ENCODE peak calls at places on chromosomes 7 and 10, in six cellular contexts. One of them, this sample, is unnamed. For H3K4me1 and H3K36me3, the result is how much of the 10 kb centered on the place peaks cover.

GRCh38 chr10:132193907-132194552 is 7.3 kb downstream of the DPYSL4 start:
- DNase-seq in stomach: no peak
- DNase-seq in uterus: no peak
- DNase-seq in IMR-90: no peak
- DNase-seq in cardiac muscle cell: peak
- DNase-seq in fibroblast of lung: no peak
- DNase-seq in this sample: no peak

GRCh38 chr10:98420786-98421185 is 5.8 kb upstream of the PYROXD2 start:
- DNase-seq in IMR-90: no peak
- DNase-seq in fibroblast of lung: no peak
- DNase-seq in stomach: no peak
- DNase-seq in uterus: no peak
- DNase-seq in cardiac muscle cell: no peak
- DNase-seq in this sample: no peak

GRCh38 chr10:24898501-24898900 is 53.9 kb downstream of the PRTFDC1 start:
- DNase-seq in uterus: no peak
- DNase-seq in IMR-90: no peak
- DNase-seq in stomach: no peak
- DNase-seq in fibroblast of lung: no peak
- DNase-seq in cardiac muscle cell: no peak
- DNase-seq in this sample: no peak

GRCh38 chr10:58438340-58438739 is 53.1 kb downstream of the TFAM start:
- DNase-seq in uterus: no peak
- DNase-seq in stomach: no peak
- DNase-seq in cardiac muscle cell: no peak
- DNase-seq in IMR-90: peak
- DNase-seq in fibroblast of lung: peak
- DNase-seq in this sample: no peak

GRCh38 chr7:31890198-31890597 is 180.0 kb downstream of the PDE1C start:
- DNase-seq in cardiac muscle cell: no peak
- DNase-seq in IMR-90: peak
- DNase-seq in fibroblast of lung: peak
- DNase-seq in stomach: no peak
- DNase-seq in uterus: no peak
- DNase-seq in this sample: no peak

GRCh38 chr10:71565284-71566000 is 154.1 kb downstream of the C10orf105 start:
- DNase-seq in stomach: no peak
- DNase-seq in fibroblast of lung: no peak
- DNase-seq in cardiac muscle cell: no peak
- DNase-seq in uterus: no peak
- DNase-seq in IMR-90: no peak
- DNase-seq in this sample: no peak

GRCh38 chr7:47581821-47582747 is at the start of gene TNS3:
- DNase-seq in fibroblast of lung: peak
- DNase-seq in IMR-90: peak
- DNase-seq in uterus: no peak
- DNase-seq in cardiac muscle cell: peak
- DNase-seq in stomach: peak
- DNase-seq in this sample: peak

GRCh38 chr7:157271315-157271990 is 65.4 kb upstream of the DNAJB6 start:
- DNase-seq in fibroblast of lung: peak
- DNase-seq in uterus: no peak
- DNase-seq in stomach: no peak
- DNase-seq in IMR-90: peak
- DNase-seq in cardiac muscle cell: no peak
- DNase-seq in this sample: no peak

GRCh38 chr10:58511765-58512469 is 755 bp upstream of the BICC1 start:
- DNase-seq in fibroblast of lung: no peak
- DNase-seq in uterus: peak
- DNase-seq in cardiac muscle cell: peak
- DNase-seq in IMR-90: peak
- DNase-seq in stomach: no peak
- DNase-seq in this sample: peak

GRCh38 chr10:7969623-7970022 is 84.9 kb upstream of the GATA3 start:
- DNase-seq in IMR-90: no peak
- DNase-seq in cardiac muscle cell: no peak
- DNase-seq in fibroblast of lung: no peak
- DNase-seq in stomach: no peak
- DNase-seq in uterus: no peak
- DNase-seq in this sample: no peak

GRCh38 chr10:50855015-50855414 is 30.4 kb downstream of the A1CF start:
- DNase-seq in stomach: no peak
- DNase-seq in IMR-90: no peak
- DNase-seq in fibroblast of lung: no peak
- DNase-seq in uterus: no peak
- DNase-seq in cardiac muscle cell: no peak
- DNase-seq in this sample: no peak
- TF ChIP-seq CTCF in stomach: no peak
- TF ChIP-seq CTCF in IMR-90: no peak
- TF ChIP-seq CTCF in fibroblast of lung: no peak
- TF ChIP-seq CTCF in uterus: no peak
- TF ChIP-seq CTCF in cardiac muscle cell: no peak
- TF ChIP-seq CTCF in this sample: no peak

GRCh38 chr7:105206985-105207384 is 181.7 kb downstream of the SRPK2 start:
- DNase-seq in stomach: no peak
- DNase-seq in fibroblast of lung: no peak
- DNase-seq in IMR-90: no peak
- DNase-seq in uterus: no peak
- DNase-seq in cardiac muscle cell: no peak
- DNase-seq in this sample: no peak

GRCh38 chr7:105212236-105212635 is 176.5 kb downstream of the SRPK2 start:
- DNase-seq in stomach: no peak
- DNase-seq in fibroblast of lung: no peak
- DNase-seq in cardiac muscle cell: no peak
- DNase-seq in IMR-90: no peak
- DNase-seq in uterus: no peak
- DNase-seq in this sample: no peak

GRCh38 chr7:105210721-105211205 is 178.0 kb downstream of the SRPK2 start:
- DNase-seq in uterus: no peak
- DNase-seq in IMR-90: no peak
- DNase-seq in fibroblast of lung: no peak
- DNase-seq in stomach: peak
- DNase-seq in cardiac muscle cell: peak
- DNase-seq in this sample: no peak

GRCh38 chr7:105209433-105209832 is 179.3 kb downstream of the SRPK2 start:
- DNase-seq in uterus: no peak
- DNase-seq in fibroblast of lung: no peak
- DNase-seq in IMR-90: no peak
- DNase-seq in stomach: no peak
- DNase-seq in cardiac muscle cell: no peak
- DNase-seq in this sample: no peak

GRCh38 chr7:105209870-105210269 is 178.9 kb downstream of the SRPK2 start:
- DNase-seq in uterus: no peak
- DNase-seq in IMR-90: peak
- DNase-seq in fibroblast of lung: peak
- DNase-seq in stomach: no peak
- DNase-seq in cardiac muscle cell: no peak
- DNase-seq in this sample: no peak
- H3K4me1 ChIP-seq in uterus: under half
- H3K4me1 ChIP-seq in IMR-90: under half
- H3K4me1 ChIP-seq in fibroblast of lung: under half
- H3K4me1 ChIP-seq in stomach: under half
- H3K4me1 ChIP-seq in cardiac muscle cell: under half
- H3K4me1 ChIP-seq in this sample: under half

GRCh38 chr7:137916980-137917645 is 70.3 kb upstream of the DGKI start:
- DNase-seq in fibroblast of lung: no peak
- DNase-seq in stomach: no peak
- DNase-seq in uterus: no peak
- DNase-seq in cardiac muscle cell: no peak
- DNase-seq in IMR-90: no peak
- DNase-seq in this sample: no peak

GRCh38 chr7:137915266-137915665 is 68.5 kb upstream of the DGKI start:
- DNase-seq in IMR-90: no peak
- DNase-seq in uterus: no peak
- DNase-seq in stomach: no peak
- DNase-seq in cardiac muscle cell: no peak
- DNase-seq in fibroblast of lung: no peak
- DNase-seq in this sample: no peak

GRCh38 chr7:137913985-137914384 is 67.2 kb upstream of the DGKI start:
- DNase-seq in cardiac muscle cell: no peak
- DNase-seq in IMR-90: no peak
- DNase-seq in uterus: no peak
- DNase-seq in fibroblast of lung: no peak
- DNase-seq in stomach: no peak
- DNase-seq in this sample: no peak

GRCh38 chr7:137919987-137920386 is 73.2 kb upstream of the DGKI start:
- DNase-seq in uterus: no peak
- DNase-seq in cardiac muscle cell: no peak
- DNase-seq in IMR-90: no peak
- DNase-seq in fibroblast of lung: no peak
- DNase-seq in stomach: no peak
- DNase-seq in this sample: no peak

GRCh38 chr7:137916564-137916963 is 69.8 kb upstream of the DGKI start:
- DNase-seq in uterus: no peak
- DNase-seq in IMR-90: no peak
- DNase-seq in fibroblast of lung: no peak
- DNase-seq in stomach: no peak
- DNase-seq in cardiac muscle cell: no peak
- DNase-seq in this sample: no peak
- H3K36me3 ChIP-seq in uterus: under half
- H3K36me3 ChIP-seq in IMR-90: under half
- H3K36me3 ChIP-seq in fibroblast of lung: under half
- H3K36me3 ChIP-seq in stomach: under half
- H3K36me3 ChIP-seq in cardiac muscle cell: under half
- H3K36me3 ChIP-seq in this sample: under half

GRCh38 chr10:90871761-90872647 is at the start of gene RPP30:
- DNase-seq in cardiac muscle cell: peak
- DNase-seq in fibroblast of lung: peak
- DNase-seq in IMR-90: peak
- DNase-seq in uterus: peak
- DNase-seq in stomach: peak
- DNase-seq in this sample: peak
- TF ChIP-seq CTCF in cardiac muscle cell: no peak
- TF ChIP-seq CTCF in fibroblast of lung: no peak
- TF ChIP-seq CTCF in IMR-90: no peak
- TF ChIP-seq CTCF in uterus: no peak
- TF ChIP-seq CTCF in stomach: peak
- TF ChIP-seq CTCF in this sample: no peak

DNA sequence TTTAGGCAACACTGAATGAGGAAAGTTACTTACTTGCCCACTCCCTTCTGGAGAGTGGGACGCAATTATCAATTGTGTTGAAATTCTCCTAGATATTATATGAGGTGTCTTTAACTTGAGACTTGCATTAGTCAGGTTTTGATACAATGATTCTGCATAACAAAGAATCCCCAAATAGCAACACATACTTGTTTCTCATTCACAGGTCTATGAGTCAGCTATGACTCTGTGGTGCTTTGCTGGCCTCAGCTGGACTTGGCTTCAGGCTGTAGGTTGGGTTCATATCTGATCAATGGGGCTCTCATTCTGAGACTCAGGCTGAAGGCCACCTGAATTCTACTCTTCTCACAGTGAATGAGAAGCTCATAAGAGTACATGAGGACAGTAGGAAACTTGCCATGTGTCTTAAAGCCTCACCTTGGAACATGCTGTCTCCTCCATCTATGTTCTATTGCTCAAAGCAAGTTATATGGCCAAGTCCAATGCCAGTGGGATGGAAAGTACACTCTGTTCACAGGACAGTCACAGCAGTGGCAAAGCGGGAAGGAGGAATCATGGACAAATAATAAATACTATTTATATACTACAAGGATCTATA is 292.8 kb downstream of the BMPER start:
- DNase-seq in cardiac muscle cell: no peak
- DNase-seq in stomach: no peak
- DNase-seq in uterus: no peak
- DNase-seq in IMR-90: no peak
- DNase-seq in fibroblast of lung: no peak
- DNase-seq in this sample: no peak
- H3K4me1 ChIP-seq in cardiac muscle cell: under half
- H3K4me1 ChIP-seq in stomach: under half
- H3K4me1 ChIP-seq in uterus: under half
- H3K4me1 ChIP-seq in IMR-90: under half
- H3K4me1 ChIP-seq in fibroblast of lung: under half
- H3K4me1 ChIP-seq in this sample: under half

DNA sequence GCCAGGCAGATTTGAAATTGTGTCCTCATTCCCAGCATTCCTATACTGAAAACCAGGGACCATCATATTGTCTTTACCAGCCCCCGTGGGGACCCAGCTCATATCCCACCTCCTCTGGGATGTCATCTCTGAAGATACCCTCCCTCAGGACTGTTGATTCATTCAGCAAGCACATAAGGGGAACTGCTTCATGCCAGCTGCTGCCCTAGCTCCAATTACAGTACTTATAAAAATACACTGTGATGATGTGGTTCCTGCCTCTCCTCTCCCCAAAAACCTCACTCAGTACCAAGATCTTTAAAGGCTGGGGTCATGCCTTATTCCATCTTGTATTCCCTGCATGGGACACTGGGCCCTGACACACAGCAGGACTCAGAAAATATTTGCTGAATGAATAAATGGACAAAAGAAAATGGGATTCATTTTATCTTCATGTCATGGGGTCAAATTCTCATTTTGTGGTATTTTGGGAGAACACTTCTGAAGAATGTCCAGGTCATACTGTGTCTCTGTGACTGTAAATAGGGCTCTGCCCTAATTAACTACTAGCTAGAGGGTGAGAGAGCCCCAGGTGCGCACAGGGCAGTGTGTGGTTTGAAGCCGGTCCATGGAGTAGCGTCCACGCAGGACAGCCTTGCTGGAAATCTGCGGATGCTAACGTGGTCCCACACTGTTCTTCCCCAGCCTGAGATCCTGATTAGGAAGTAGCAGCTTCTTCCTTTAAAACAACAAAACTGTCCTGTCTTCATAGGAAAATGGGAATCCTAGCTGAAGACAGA is 29.0 kb upstream of the DAGLB start:
- DNase-seq in fibroblast of lung: no peak
- DNase-seq in IMR-90: no peak
- DNase-seq in stomach: no peak
- DNase-seq in uterus: no peak
- DNase-seq in cardiac muscle cell: no peak
- DNase-seq in this sample: no peak
- H3K36me3 ChIP-seq in fibroblast of lung: under half
- H3K36me3 ChIP-seq in IMR-90: under half
- H3K36me3 ChIP-seq in stomach: under half
- H3K36me3 ChIP-seq in uterus: under half
- H3K36me3 ChIP-seq in cardiac muscle cell: under half
- H3K36me3 ChIP-seq in this sample: under half

This sample was measured in Caco-2.